ENCODE peak calls at places on chromosomes 4 and X, in nine cellular contexts. E, L, F, U, R, P, N, S and K are unnamed samples.
A peak's percentile ranks its signal among the peaks of the same experiment; 100 is the strongest.

GRCh38 chrX:150035531-150035930 is 97.2 kb upstream of the EOLA2 start:
- DNase-seq in U (no peak), S (no peak), F (no peak), E (no peak), L (no peak), P (no peak), R (no peak), N (no peak), K (no peak)

GRCh38 chr4:38762560-38762959 is 20.2 kb downstream of the TLR10 start:
- DNase-seq in U (no peak), L (peak; percentile 79), P (no peak), S (no peak), N (peak; percentile 95), F (no peak), E (no peak), R (no peak), K (no peak)

GRCh38 chrX:153909024-153909979 is 4.8 kb downstream of the AVPR2 start:
- DNase-seq in R (no peak), U (no peak), E (no peak), L (peak; percentile 76), N (peak; percentile 78), P (no peak), F (no peak), S (no peak), K (no peak)

GRCh38 chr4:6343950-6344408 is 74.3 kb downstream of the WFS1 start:
- DNase-seq in N (peak; percentile 62), F (no peak), L (peak; percentile 59), S (no peak), R (no peak), U (peak; percentile 88), P (no peak), E (no peak), K (no peak)

GRCh38 chrX:2550288-2551020 is 49.7 kb upstream of the DHRSX start:
- DNase-seq in F (no peak), N (no peak), E (no peak), U (no peak), R (no peak), S (no peak), L (no peak), P (no peak), K (no peak)

GRCh38 chr4:6576932-6577331 is 1.9 kb downstream of the MAN2B2 start:
- DNase-seq in U (no peak), L (no peak), F (no peak), N (no peak), P (no peak), S (no peak), E (no peak), R (no peak), K (no peak)

GRCh38 chrX:19595036-19595435 is 79.7 kb upstream of the MAP3K15 start:
- DNase-seq in F (no peak), S (no peak), N (no peak), U (no peak), E (no peak), R (no peak), L (no peak), P (no peak), K (no peak)

GRCh38 chr4:167032876-167033275 is 201.4 kb downstream of the SPOCK3 start:
- DNase-seq in N (no peak), F (no peak), R (no peak), U (peak; percentile 60), L (no peak), P (no peak), E (no peak), S (no peak), K (no peak)

GRCh38 chr4:173397604-173398003 is 1.3 kb downstream of the SCRG1 start:
- DNase-seq in L (no peak), S (no peak), F (no peak), R (no peak), N (no peak), E (no peak), P (no peak), U (no peak), K (no peak)

GRCh38 chrX:7149421-7149820 is 1.5 kb upstream of the PUDP start:
- DNase-seq in L (no peak), E (no peak), N (peak; percentile 65), S (no peak), F (no peak), U (no peak), R (no peak), P (no peak), K (no peak)

GRCh38 chr4:55560096-55560495 is 13.4 kb upstream of the CLOCK start:
- DNase-seq in R (no peak), U (no peak), P (no peak), E (no peak), N (no peak), F (no peak), L (no peak), S (no peak), K (no peak)

GRCh38 chr4:144647095-144647959 is 1.4 kb downstream of the HHIP start:
- DNase-seq in F (no peak), U (no peak), E (no peak), L (no peak), P (no peak), N (no peak), S (no peak), R (no peak), K (no peak)

GRCh38 chr4:151948351-151949016 is 187.7 kb upstream of the GATB start:
- DNase-seq in L (no peak), F (no peak), P (no peak), R (no peak), N (no peak), U (no peak), E (no peak), S (no peak), K (no peak)

GRCh38 chr4:87122252-87122651 is 98.2 kb downstream of the KLHL8 start:
- DNase-seq in F (no peak), L (no peak), P (peak; percentile 81), S (no peak), N (no peak), U (no peak), R (no peak), E (no peak), K (no peak)

GRCh38 chrX:102599950-102600579 is 750 bp downstream of the ARMCX5 start:
- DNase-seq in U (no peak), P (no peak), L (no peak), N (no peak), E (no peak), F (no peak), R (no peak), S (no peak), K (no peak)

DNA sequence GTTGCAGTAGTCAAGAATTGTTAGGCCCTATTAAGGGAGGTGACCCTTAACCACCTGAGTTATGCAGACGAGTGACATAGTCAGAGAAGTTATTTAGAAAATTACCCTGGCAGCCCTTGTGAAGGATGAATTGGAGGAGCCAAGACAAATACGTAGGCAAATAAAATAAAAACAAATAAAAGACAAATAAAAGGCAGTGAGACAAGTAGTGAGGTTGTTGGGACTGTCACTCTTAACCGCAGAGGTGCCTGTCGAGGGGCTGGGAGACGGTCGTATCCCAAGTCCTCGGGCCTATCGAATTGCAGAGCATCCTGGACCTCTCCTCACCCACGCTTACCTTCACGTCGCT is 58.0 kb upstream of the ZC4H2 start:
- DNase-seq in U (no peak), P (no peak), S (no peak), N (no peak), E (no peak), L (no peak), R (no peak), F (no peak), K (no peak)
- H3K27ac ChIP-seq in U (peak overlapping the region; percentile 79), P (peak overlapping the region; percentile 82), S (peak overlapping the region; percentile 82), N (no peak overlapping the region), E (peak overlapping the region; percentile 65), L (peak overlapping the region; percentile 85), R (peak overlapping the region; percentile 75), F (peak overlapping the region; percentile 65), K (peak overlapping the region; percentile 91)

DNA sequence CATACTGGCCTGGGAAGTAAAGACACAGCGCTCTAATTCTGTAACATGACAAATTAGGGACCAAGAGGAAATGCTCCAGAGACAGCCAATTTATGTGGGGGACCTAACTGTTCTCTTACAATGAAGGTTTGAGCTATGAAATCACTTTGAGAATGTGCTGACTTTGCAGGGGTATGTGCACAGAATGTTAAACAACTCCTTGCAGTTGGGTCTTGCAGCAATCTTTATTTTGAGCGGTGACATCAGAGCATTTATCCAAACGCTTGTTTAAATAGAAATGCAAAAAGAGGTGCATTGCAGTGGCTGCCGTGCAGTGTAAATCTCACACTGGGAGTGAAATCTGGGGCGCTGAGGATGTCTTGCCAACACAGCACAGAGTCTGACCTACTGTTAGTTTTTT is 109.3 kb downstream of the MAGEC2 start:
- DNase-seq in R (no peak), F (no peak), U (no peak), L (no peak), S (no peak), P (no peak), E (no peak), N (no peak), K (no peak)
- H3K27me3 ChIP-seq in R (no peaks in the 10 kb centered on the region), F (no peaks in the 10 kb centered on the region), U (no peaks in the 10 kb centered on the region), L (no peaks in the 10 kb centered on the region), S (no peaks in the 10 kb centered on the region), P (no peaks in the 10 kb centered on the region), E (no peaks in the 10 kb centered on the region), N (no peaks in the 10 kb centered on the region), K (no peaks in the 10 kb centered on the region)

GRCh38 chr4:25884040-25884788 is 21.4 kb upstream of the SEL1L3 start:
- DNase-seq in E (no peak), N (peak; percentile 60), L (no peak), U (no peak), F (no peak), S (no peak), R (no peak), P (no peak), K (no peak)
- H3K27ac ChIP-seq in E (no peak overlapping the region), N (no peak overlapping the region), L (no peak overlapping the region), U (no peak overlapping the region), F (no peak overlapping the region), S (no peak overlapping the region), R (no peak overlapping the region), P (no peak overlapping the region), K (no peak overlapping the region)

GRCh38 chr4:84363256-84363655 is 135.8 kb downstream of the NKX6-1 start:
- DNase-seq in E (no peak), F (no peak), L (no peak), R (no peak), N (no peak), S (no peak), U (no peak), P (no peak), K (no peak)

GRCh38 chr4:84366932-84367331 is 132.2 kb downstream of the NKX6-1 start:
- DNase-seq in L (no peak), U (no peak), E (no peak), R (no peak), P (no peak), F (no peak), N (no peak), S (no peak), K (no peak)

GRCh38 chr4:84366111-84366510 is 133.0 kb downstream of the NKX6-1 start:
- DNase-seq in N (no peak), E (no peak), F (no peak), S (no peak), L (no peak), R (no peak), U (no peak), P (no peak), K (no peak)
- H3K27me3 ChIP-seq in N (peaks cover 3% of the 10 kb centered on the region), E (no peaks in the 10 kb centered on the region), F (no peaks in the 10 kb centered on the region), S (no peaks in the 10 kb centered on the region), L (no peaks in the 10 kb centered on the region), R (no peaks in the 10 kb centered on the region), U (no peaks in the 10 kb centered on the region), P (no peaks in the 10 kb centered on the region), K (no peaks in the 10 kb centered on the region)

GRCh38 chr4:8401665-8402064 is 38.9 kb downstream of the ACOX3 start:
- DNase-seq in N (peak; percentile 29), U (no peak), E (no peak), L (no peak), S (no peak), R (no peak), P (no peak), F (no peak), K (no peak)
- H3K27ac ChIP-seq in N (no peak overlapping the region), U (no peak overlapping the region), E (no peak overlapping the region), L (no peak overlapping the region), S (peak overlapping the region; percentile 3), R (peak overlapping the region; percentile 72), P (peak overlapping the region; percentile 26), F (no peak overlapping the region), K (peak overlapping the region; percentile 16)